ENCODE peak calls at places on chromosomes 13 and 19, in four cellular contexts. I is endodermal cell, V is IMR-90, U is right lobe of liver. G is an unnamed sample. For H3K4me1, the result is how much of the 10 kb centered on the place peaks cover.

GRCh38 chr19:9528757-9529336 is 9.6 kb downstream of the ZNF426 start:
- DNase-seq in U (no peak), V (peak), I (no peak), G (no peak)

GRCh38 chr13:108220042-108220441 is 1.9 kb downstream of the ABHD13 start:
- DNase-seq in U (no peak), I (peak), V (no peak), G (no peak)

GRCh38 chr19:54431255-54431838 is 16.1 kb downstream of the TTYH1 start:
- DNase-seq in I (no peak), U (peak), V (peak), G (no peak)

GRCh38 chr13:109783815-109784589 is 2.4 kb downstream of the IRS2 start:
- DNase-seq in V (no peak), U (no peak), I (peak), G (no peak)

GRCh38 chr13:74077847-74078246 is 56.4 kb downstream of the KLF12 start:
- DNase-seq in U (no peak), I (no peak), V (no peak), G (no peak)

GRCh38 chr19:347946-348861 is 3.6 kb upstream of the MIER2 start:
- DNase-seq in I (peak), V (no peak), U (no peak), G (peak)

GRCh38 chr19:1935484-1936208 is 5.3 kb upstream of the CSNK1G2 start:
- DNase-seq in U (peak), I (no peak), V (peak), G (no peak)

GRCh38 chr13:112450567-112451240 is 74.5 kb downstream of the SPACA7 start:
- DNase-seq in I (no peak), V (no peak), U (no peak), G (no peak)

GRCh38 chr19:6161271-6161850 is 25.9 kb downstream of the ACSBG2 start:
- DNase-seq in I (peak), V (no peak), U (no peak), G (no peak)

GRCh38 chr13:100921139-100921538 is 246.5 kb upstream of the TMTC4 start:
- DNase-seq in V (peak), U (no peak), I (no peak), G (no peak)

GRCh38 chr13:25018729-25019115 is 77.2 kb upstream of the PABPC3 start:
- DNase-seq in U (no peak), V (no peak), I (peak), G (no peak)

GRCh38 chr19:43675269-43675879 is 5.4 kb upstream of the PLAUR start:
- DNase-seq in U (no peak), I (no peak), V (peak), G (no peak)

GRCh38 chr13:110062777-110063442 is 244.0 kb downstream of the COL4A1 start:
- DNase-seq in V (no peak), I (no peak), U (peak), G (no peak)

GRCh38 chr13:105144936-105145335 is 1390.5 kb downstream of the EFNB2 start:
- DNase-seq in U (no peak), I (no peak), V (no peak), G (no peak)

GRCh38 chr13:92833071-92833470 is 393.5 kb upstream of the GPC6 start:
- DNase-seq in V (peak), U (no peak), I (no peak), G (no peak)

GRCh38 chr13:33218020-33218419 is 67.5 kb downstream of the STARD13 start:
- DNase-seq in V (peak), I (peak), U (no peak), G (no peak)

GRCh38 chr13:24682353-24682752 is 2.1 kb downstream of the ATP12A start:
- DNase-seq in I (no peak), U (no peak), V (no peak), G (no peak)

GRCh38 chr13:94239135-94239534 is 240.3 kb downstream of the DCT start:
- DNase-seq in V (peak), U (no peak), I (no peak), G (no peak)

GRCh38 chr19:7868671-7869452 is 5.3 kb downstream of the PRR36 start:
- DNase-seq in I (peak), U (peak), V (peak), G (no peak)

GRCh38 chr13:103356226-103356864 is 290.1 kb upstream of the SLC10A2 start:
- DNase-seq in I (no peak), U (no peak), V (no peak), G (no peak)

GRCh38 chr19:36246006-36246391 is 31.1 kb downstream of the ZNF146 start:
- DNase-seq in V (no peak), U (no peak), I (no peak), G (no peak)

GRCh38 chr13:43792456-43792855 is 5.7 kb upstream of the ENOX1 start:
- DNase-seq in V (no peak), I (no peak), U (no peak), G (no peak)

GRCh38 chr13:83057119-83057518 is 825.2 kb downstream of the SLITRK1 start:
- DNase-seq in V (peak), I (no peak), U (no peak), G (no peak)

GRCh38 chr19:46976845-46977320 is 42.8 kb upstream of the NPAS1 start:
- DNase-seq in U (no peak), I (peak), V (peak), G (peak)

GRCh38 chr19:30066781-30067759 is 125.0 kb downstream of the URI1 start:
- DNase-seq in V (no peak), I (peak), U (no peak), G (peak)

GRCh38 chr19:32581704-32582164 is 744 bp downstream of the PDCD5 start:
- DNase-seq in I (peak), V (peak), U (peak), G (no peak)

GRCh38 chr13:51585234-51585672 is 991 bp downstream of the WDFY2 start:
- DNase-seq in V (peak), U (no peak), I (no peak), G (no peak)

GRCh38 chr19:30340724-30341595 is 31.2 kb upstream of the ZNF536 start:
- DNase-seq in V (no peak), U (no peak), I (peak), G (no peak)

GRCh38 chr13:21683034-21683733 is 12.3 kb downstream of the FGF9 start:
- DNase-seq in V (peak), I (no peak), U (no peak), G (no peak)

GRCh38 chr13:95641961-95642621 is 2.4 kb downstream of the DZIP1 start:
- DNase-seq in I (peak), V (peak), U (peak), G (peak)

GRCh38 chr13:100898431-100898830 is 223.8 kb upstream of the TMTC4 start:
- DNase-seq in U (no peak), V (peak), I (no peak), G (no peak)

GRCh38 chr13:34044041-34044440 is 226.1 kb downstream of the RFC3 start:
- DNase-seq in V (no peak), U (no peak), I (no peak), G (no peak)

GRCh38 chr13:103926118-103926517 is 859.9 kb upstream of the SLC10A2 start:
- DNase-seq in I (no peak), V (no peak), U (no peak), G (no peak)

GRCh38 chr13:94112227-94112626 is 367.3 kb downstream of the DCT start:
- DNase-seq in V (peak), I (no peak), U (peak), G (no peak)

GRCh38 chr13:43285891-43286602 is 262.7 kb downstream of the DNAJC15 start:
- DNase-seq in U (no peak), I (no peak), V (peak), G (no peak)

GRCh38 chr19:28504139-28504538 is 708.8 kb downstream of the UQCRFS1 start:
- DNase-seq in U (no peak), I (no peak), V (no peak), G (peak)

GRCh38 chr13:104641309-104641708 is 1575.1 kb upstream of the SLC10A2 start:
- DNase-seq in U (no peak), V (peak), I (no peak), G (no peak)

DNA sequence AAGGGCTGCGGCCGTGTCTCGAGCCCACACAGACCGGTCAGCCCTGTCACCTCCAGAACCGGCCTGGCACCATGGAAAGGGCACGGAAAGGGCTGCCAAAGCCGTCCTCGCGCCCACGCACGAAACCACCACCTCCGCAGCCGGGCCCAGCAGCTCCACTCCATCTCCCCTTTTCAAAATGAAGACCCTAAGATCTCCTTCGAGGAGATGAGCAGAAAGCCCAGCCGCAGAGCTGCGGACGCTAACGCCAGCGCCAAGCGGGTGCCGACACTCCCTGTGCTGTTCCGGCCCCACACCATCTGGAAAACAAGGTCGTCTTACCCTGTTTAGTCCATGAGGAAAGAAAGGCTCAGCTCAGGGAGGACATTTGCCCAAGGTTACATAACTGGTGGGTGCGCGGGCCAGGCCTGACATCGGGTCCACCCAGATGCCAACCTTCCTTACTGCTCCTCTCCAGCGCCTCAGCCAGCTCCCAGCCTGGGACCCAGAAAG is 131.1 kb downstream of the FOXO1 start:
- DNase-seq in U (no peak), I (no peak), V (no peak), G (no peak)
- H3K27ac ChIP-seq in U (no peak), I (no peak), V (no peak), G (no peak)

DNA sequence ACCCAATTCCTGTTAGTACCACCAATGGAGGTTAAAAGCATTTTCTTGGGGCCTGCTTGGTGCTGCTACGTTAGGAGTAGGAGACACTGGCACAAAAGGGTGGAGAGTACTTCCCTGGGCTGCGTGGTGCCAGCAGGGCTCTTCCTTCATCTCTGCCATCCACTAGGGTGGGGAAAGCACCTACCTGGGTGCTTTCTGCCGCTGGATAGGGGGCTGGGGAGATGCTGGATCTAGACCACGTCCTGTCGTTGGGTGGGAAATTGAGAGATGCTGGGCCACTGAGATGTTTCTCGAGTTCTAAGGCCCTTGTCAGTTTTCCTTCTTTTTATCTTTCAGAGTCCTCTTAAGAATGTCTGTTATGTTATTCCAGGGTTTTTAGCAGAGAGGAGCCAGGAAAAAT is 6.7 kb upstream of the FCGBP start:
- DNase-seq in I (no peak), V (no peak), U (no peak), G (no peak)
- TF ChIP-seq CTCF in I (no peak), V (no peak), U (no peak), G (no peak)

GRCh38 chr19:11137542-11138384 is 17.8 kb downstream of the SPC24 start:
- DNase-seq in I (peak), U (peak), V (peak), G (peak)

GRCh38 chr19:11138659-11139526 is 16.7 kb downstream of the SPC24 start:
- DNase-seq in U (peak), I (peak), V (peak), G (peak)

GRCh38 chr19:11141937-11142527 is 13.6 kb downstream of the SPC24 start:
- DNase-seq in U (no peak), I (peak), V (no peak), G (no peak)

GRCh38 chr19:11142528-11143171 is 12.9 kb downstream of the SPC24 start:
- DNase-seq in I (peak), U (peak), V (peak), G (peak)

DNA sequence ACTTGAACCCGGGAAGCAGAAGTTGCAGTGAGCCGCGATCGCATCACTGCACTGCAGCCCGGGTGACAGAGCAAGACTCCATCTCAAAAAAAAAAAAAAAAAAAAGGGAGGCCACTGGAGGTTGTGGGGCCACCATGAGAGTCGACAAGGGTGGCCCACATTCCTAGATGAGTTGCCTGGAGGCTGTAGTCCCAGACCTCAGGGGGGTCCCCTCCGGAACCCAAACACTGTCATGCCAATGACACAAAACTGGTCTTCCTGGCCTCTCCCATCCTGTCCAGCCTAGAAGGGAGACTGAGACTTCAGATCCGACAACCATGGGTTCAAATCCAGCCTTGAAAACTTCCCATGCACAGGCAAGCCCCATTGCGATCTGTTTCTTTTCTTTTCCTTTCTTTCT is 14.7 kb downstream of the SPC24 start:
- DNase-seq in V (no peak), U (no peak), I (no peak), G (no peak)
- H3K4me1 ChIP-seq in V (under half), U (under half), I (under half), G (half or more)

DNA sequence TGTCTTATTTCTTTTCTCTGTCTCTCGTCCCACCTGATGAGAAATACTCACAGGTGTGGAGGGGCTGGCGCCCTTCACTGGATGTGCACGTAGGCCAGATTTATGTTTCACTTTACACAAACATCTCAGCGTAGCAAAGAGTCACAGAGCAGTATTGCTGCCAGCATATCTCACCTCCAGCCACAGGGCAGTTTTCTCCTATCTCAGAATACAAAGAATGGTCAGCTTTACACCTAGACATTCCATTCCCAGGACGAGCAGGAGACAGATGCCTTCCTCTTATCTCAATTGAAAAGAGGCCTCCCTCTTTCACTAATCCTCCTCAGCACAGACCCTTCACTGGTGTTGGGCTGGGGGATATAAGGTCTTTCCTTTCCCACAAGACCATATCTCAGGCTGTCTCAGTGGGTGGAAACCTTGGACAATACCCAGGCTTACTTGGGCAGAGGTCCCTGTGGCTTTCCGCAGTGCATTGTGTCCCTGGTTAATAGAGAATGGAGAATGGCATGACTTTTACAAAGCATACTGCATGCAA is 7.2 kb upstream of the ZNF611 start:
- DNase-seq in I (peak), U (no peak), V (no peak), G (no peak)
- H3K27ac ChIP-seq in I (peak), U (no peak), V (no peak), G (no peak)

DNA sequence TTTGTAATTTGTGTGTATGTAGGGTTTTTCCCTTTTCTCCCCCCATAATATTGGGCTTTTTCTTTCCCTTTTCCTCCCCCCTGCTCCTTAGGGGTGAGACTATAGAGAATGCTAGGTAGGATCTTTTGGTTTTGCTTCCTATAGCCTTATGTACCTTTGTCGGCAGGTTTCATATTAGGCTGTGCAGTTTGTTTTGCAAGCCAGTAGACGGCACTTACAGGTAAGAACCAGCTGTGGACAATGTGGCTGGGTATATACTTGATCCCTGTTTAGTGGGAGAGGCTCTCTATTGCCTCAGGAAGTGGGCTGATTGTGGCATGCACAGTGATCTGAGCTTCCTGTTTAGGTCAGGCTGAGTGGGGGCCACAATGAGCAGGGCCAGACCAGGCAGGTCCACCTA is 359.2 kb upstream of the OBI1 start:
- DNase-seq in U (no peak), I (no peak), V (no peak), G (no peak)
- TF ChIP-seq CTCF in U (peak), I (no peak), V (no peak), G (no peak)

GRCh38 chr13:99287544-99287943 is 19.7 kb downstream of the GPR183 start:
- DNase-seq in I (no peak), V (no peak), U (no peak), G (no peak)
- H3K4me1 ChIP-seq in I (under half), V (under half), U (under half), G (under half)

GRCh38 chr13:20439261-20439660 is 86.4 kb downstream of the CRYL1 start:
- DNase-seq in I (no peak), U (no peak), V (no peak), G (no peak)

GRCh38 chr13:20442370-20442769 is 83.3 kb downstream of the CRYL1 start:
- DNase-seq in U (no peak), V (no peak), I (no peak), G (no peak)

GRCh38 chr13:20441066-20441465 is 84.6 kb downstream of the CRYL1 start:
- DNase-seq in V (no peak), U (no peak), I (no peak), G (no peak)

GRCh38 chr13:20442798-20443381 is 82.8 kb downstream of the CRYL1 start:
- DNase-seq in I (no peak), U (no peak), V (no peak), G (no peak)

DNA sequence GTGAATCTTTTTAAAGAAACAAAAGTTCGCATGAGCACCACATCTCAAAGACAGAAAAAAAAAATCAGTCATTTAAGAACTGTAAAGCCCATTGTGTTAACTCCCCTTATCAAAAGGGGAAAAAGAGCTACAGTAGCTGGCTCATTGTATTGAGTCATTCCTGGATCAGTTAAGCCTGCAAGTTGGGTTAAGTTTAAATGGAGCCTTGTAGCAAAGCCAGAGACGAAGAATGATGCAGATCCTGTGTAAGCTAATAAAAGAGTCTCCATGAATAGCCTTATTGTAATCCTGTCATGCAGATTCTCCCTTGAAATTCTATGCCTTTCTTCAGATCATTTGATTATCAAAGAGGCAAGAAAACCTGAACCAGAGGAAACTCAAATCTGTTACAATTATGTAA is 83.8 kb downstream of the CRYL1 start:
- DNase-seq in I (no peak), U (no peak), V (peak), G (no peak)
- H3K27ac ChIP-seq in I (peak), U (no peak), V (no peak), G (no peak)

GRCh38 chr13:28819046-28819747 is 942 bp upstream of the MTUS2 start:
- DNase-seq in I (no peak), V (peak), U (peak), G (no peak)
- TF ChIP-seq CTCF in I (no peak), V (no peak), U (no peak), G (no peak)

DNA sequence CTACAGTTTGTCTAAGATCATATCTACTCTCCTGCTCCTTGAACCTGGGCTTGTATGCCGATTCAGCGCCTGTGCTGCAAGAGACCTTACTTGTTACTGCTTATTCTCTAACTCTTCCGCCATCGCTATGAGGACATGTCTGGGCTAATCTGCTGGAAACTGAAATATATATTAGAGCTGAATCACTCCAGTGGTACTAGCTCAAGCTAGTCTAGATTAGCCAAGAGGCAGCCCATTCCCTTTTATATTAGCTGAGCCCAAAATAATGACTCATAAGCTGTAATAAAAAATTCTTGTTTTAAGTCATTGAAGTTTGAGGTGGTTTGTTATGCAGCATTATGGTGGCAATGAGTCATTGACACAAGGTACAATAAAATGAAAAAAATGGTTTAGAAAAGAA is 52.8 kb downstream of the SLC6A16 start:
- DNase-seq in U (no peak), I (no peak), V (peak), G (no peak)
- H3K4me1 ChIP-seq in U (under half), I (under half), V (under half), G (under half)

G was measured in sigmoid colon.